ENCODE peak calls at places on chromosomes 7 and 10, in five cellular contexts. W, G, Z, D and U are unnamed samples.

GRCh38 chr10:111762114-111762513 is 421.5 kb downstream of the GPAM start:
- DNase-seq in Z (no peak), D (peak; percentile 3), G (no peak), W (no peak), U (no peak)

GRCh38 chr10:29243750-29244149 is 45.1 kb upstream of the LYZL1 start:
- DNase-seq in G (no peak), D (peak; percentile 22), W (no peak), Z (no peak), U (no peak)

GRCh38 chr10:79346012-79346340 is 1.3 kb upstream of the PPIF start:
- DNase-seq in W (no peak), D (no peak), G (no peak), Z (no peak), U (no peak)

GRCh38 chr10:23965123-23965522 is 243.8 kb upstream of the KIAA1217 start:
- DNase-seq in D (no peak), G (no peak), Z (no peak), W (no peak), U (no peak)

GRCh38 chr7:99398891-99399445 is 9.4 kb downstream of the PDAP1 start:
- DNase-seq in D (peak; percentile 27), W (no peak), Z (no peak), G (no peak), U (no peak)

GRCh38 chr10:129799942-129800341 is 164.1 kb downstream of the EBF3 start:
- DNase-seq in G (no peak), W (no peak), D (no peak), Z (no peak), U (no peak)

GRCh38 chr10:114773197-114773532 is 48.4 kb upstream of the FHIP2A start:
- DNase-seq in W (no peak), Z (no peak), G (no peak), D (no peak), U (no peak)

GRCh38 chr10:128908109-128908898 is 558.7 kb upstream of the MGMT start:
- DNase-seq in W (no peak), Z (no peak), G (no peak), D (no peak), U (peak; percentile 49)

GRCh38 chr7:26153823-26154783 is 2.1 kb downstream of the NFE2L3 start:
- DNase-seq in G (no peak), D (no peak), W (peak; percentile 17), Z (no peak), U (no peak)

GRCh38 chr10:101273330-101273729 is 44.1 kb upstream of the LBX1 start:
- DNase-seq in Z (no peak), G (no peak), W (no peak), D (peak; percentile 39), U (peak; percentile 19)

GRCh38 chr7:47202146-47202768 is 379.7 kb downstream of the TNS3 start:
- DNase-seq in Z (no peak), D (peak; percentile 46), G (no peak), W (no peak), U (no peak)

GRCh38 chr7:105387621-105388372 is 924 bp downstream of the SRPK2 start:
- DNase-seq in G (peak; percentile 22), Z (peak; percentile 81), W (peak; percentile 47), D (peak; percentile 70), U (no peak)

GRCh38 chr10:21405981-21406380 is 119.5 kb downstream of the SKIDA1 start:
- DNase-seq in D (no peak), W (no peak), G (no peak), Z (no peak), U (no peak)

GRCh38 chr7:38127216-38128207 is 50.5 kb upstream of the STARD3NL start:
- DNase-seq in D (no peak), Z (no peak), G (no peak), W (no peak), U (no peak)

GRCh38 chr10:96130326-96130758 is 245 bp downstream of the ZNF518A start:
- DNase-seq in Z (peak; percentile 75), D (peak; percentile 83), G (peak; percentile 53), W (no peak), U (no peak)

GRCh38 chr7:17485368-17485767 is 186.9 kb downstream of the AHR start:
- DNase-seq in W (no peak), G (no peak), Z (no peak), D (no peak), U (no peak)

GRCh38 chr7:26151096-26151495 is 902 bp upstream of the NFE2L3 start:
- DNase-seq in Z (no peak), D (no peak), W (peak; percentile 8), G (no peak), U (no peak)

GRCh38 chr7:39826166-39826565 is 123.9 kb upstream of the CDK13 start:
- DNase-seq in Z (no peak), W (no peak), D (no peak), G (no peak), U (no peak)

GRCh38 chr7:130845581-130846085 is 111.6 kb upstream of the KLF14 start:
- DNase-seq in G (no peak), Z (no peak), D (peak; percentile 97), W (no peak), U (peak; percentile 60)

GRCh38 chr10:8350250-8350967 is 295.9 kb downstream of the GATA3 start:
- DNase-seq in G (no peak), Z (no peak), D (no peak), W (no peak), U (no peak)

GRCh38 chr10:129725890-129726631 is 238.0 kb downstream of the EBF3 start:
- DNase-seq in W (no peak), G (no peak), Z (no peak), D (no peak), U (no peak)

GRCh38 chr7:28986723-28987122 is 28.6 kb upstream of the TRIL start:
- DNase-seq in W (no peak), Z (no peak), G (no peak), D (peak; percentile 81), U (no peak)

GRCh38 chr7:28984631-28985030 is 26.5 kb upstream of the TRIL start:
- DNase-seq in W (no peak), D (peak; percentile 94), G (no peak), Z (peak; percentile 61), U (no peak)

GRCh38 chr7:28988091-28988490 is 30.0 kb upstream of the TRIL start:
- DNase-seq in D (peak; percentile 44), W (no peak), Z (no peak), G (no peak), U (no peak)

GRCh38 chr7:28984219-28984618 is 26.1 kb upstream of the TRIL start:
- DNase-seq in W (no peak), G (no peak), D (no peak), Z (no peak), U (no peak)

GRCh38 chr7:28986028-28986427 is 27.9 kb upstream of the TRIL start:
- DNase-seq in Z (no peak), G (no peak), W (no peak), D (no peak), U (no peak)
- H3K27ac ChIP-seq in Z (peak overlapping the region; percentile 70), G (peak overlapping the region; percentile 11), W (no peak overlapping the region), D (peak overlapping the region; percentile 67), U (no peak overlapping the region)

GRCh38 chr10:72095195-72095594 is 6.8 kb upstream of the SPOCK2 start:
- DNase-seq in W (no peak), D (no peak), Z (no peak), G (no peak), U (no peak)

GRCh38 chr10:72099054-72099921 is 10.9 kb upstream of the SPOCK2 start:
- DNase-seq in G (no peak), D (no peak), Z (no peak), W (no peak), U (no peak)

GRCh38 chr10:72096115-72097000 is 8.0 kb upstream of the SPOCK2 start:
- DNase-seq in D (no peak), Z (no peak), W (no peak), G (no peak), U (no peak)

GRCh38 chr10:72097448-72098300 is 9.3 kb upstream of the SPOCK2 start:
- DNase-seq in D (peak; percentile 93), W (no peak), Z (no peak), G (no peak), U (no peak)

GRCh38 chr10:72098301-72099053 is 10.1 kb upstream of the SPOCK2 start:
- DNase-seq in Z (no peak), W (no peak), D (no peak), G (no peak), U (no peak)
- H3K27ac ChIP-seq in Z (no peak overlapping the region), W (no peak overlapping the region), D (no peak overlapping the region), G (no peak overlapping the region), U (no peak overlapping the region)

DNA sequence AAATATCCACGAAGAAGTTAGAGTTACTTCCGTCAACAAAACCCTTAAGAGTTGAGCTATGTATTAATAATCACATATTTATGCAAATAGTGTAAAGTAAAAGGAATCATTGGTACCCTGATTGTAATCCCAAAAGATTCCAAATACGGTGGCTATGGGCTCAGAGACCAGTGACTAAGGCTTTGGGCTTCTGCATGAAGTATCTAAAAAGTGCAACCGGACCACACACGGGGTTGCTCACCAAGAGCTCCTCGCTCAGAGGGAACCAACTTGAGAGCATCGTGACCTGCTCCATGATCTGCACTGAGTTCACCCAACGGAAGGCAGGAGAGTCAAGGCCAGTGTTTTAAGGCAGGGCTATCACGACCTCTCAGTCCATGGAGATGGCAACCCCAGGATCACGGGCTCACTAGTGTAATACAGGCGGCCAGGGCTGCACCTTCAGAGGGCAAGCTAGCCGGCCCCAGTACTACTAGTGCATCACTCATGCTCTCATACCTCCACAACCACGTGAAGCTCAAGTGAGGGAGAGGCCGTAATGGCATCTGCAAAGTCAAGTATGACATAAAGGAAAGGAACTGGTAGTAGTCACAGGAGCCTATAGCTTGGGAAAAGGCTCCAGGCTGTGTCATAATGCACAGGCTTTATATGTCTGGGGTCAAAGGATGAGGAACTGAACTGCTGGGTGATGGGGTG is 77.2 kb upstream of the CAMK2B start:
- DNase-seq in W (no peak), G (no peak), D (no peak), Z (no peak), U (no peak)
- H3K27ac ChIP-seq in W (no peak overlapping the region), G (no peak overlapping the region), D (no peak overlapping the region), Z (no peak overlapping the region), U (no peak overlapping the region)

DNA sequence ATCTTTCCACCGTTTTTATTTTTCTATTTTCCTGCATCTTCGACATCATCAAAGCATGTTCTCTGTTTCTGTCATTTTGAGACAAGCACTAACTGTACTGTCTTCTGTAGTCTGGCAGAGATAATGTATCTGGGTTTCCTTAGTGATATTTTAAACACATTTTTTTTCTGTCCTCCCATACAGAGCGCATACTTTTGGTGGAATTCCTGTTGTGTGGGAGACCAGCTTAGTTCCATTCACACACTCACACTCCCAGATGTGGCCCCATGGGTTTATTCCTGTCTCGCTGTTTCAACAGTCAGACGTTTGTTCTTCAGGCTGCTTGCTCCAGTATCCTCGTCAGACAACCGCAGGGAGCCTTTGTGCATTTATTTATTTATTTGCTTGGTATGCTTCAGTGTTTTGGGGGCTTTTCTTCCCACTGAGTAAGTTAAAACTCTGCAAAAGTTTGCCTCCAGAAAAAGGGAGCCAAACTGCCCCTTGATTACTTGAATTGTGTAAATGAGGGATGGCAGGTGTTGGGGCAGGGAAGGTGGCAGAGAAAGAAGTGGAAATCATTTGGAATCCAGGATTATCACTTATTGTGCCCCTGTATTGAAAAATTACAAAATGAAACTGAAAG is 456.8 kb upstream of the KLF6 start:
- DNase-seq in G (no peak), W (no peak), D (peak; percentile 96), Z (no peak), U (no peak)
- H3K27ac ChIP-seq in G (peak overlapping the region; percentile 58), W (no peak overlapping the region), D (peak overlapping the region; percentile 99), Z (peak overlapping the region; percentile 73), U (peak overlapping the region; percentile 79)

GRCh38 chr10:110207805-110208613 is 604 bp downstream of the MXI1 start:
- DNase-seq in W (peak; percentile 64), D (peak; percentile 71), G (no peak), Z (peak; percentile 62), U (no peak)
- H3K27ac ChIP-seq in W (peak overlapping the region; percentile 55), D (peak overlapping the region; percentile 88), G (peak overlapping the region; percentile 99), Z (peak overlapping the region; percentile 98), U (peak overlapping the region; percentile 55)